ENCODE peak calls at places on chromosomes 13 and 19, in six cellular contexts. One of them, this sample, is unnamed.

GRCh38 chr13:97030705-97031452 is 36.6 kb upstream of the OXGR1 start:
- DNase-seq in IMR-90: peak; percentile 61
- DNase-seq in foreskin keratinocyte: peak; percentile 27
- DNase-seq in RWPE1: peak; percentile 25
- DNase-seq in lower lobe of right lung: no peak
- DNase-seq in fibroblast of mammary gland: peak; percentile 77
- DNase-seq in this sample: no peak

GRCh38 chr13:73034901-73035300 is 23.9 kb upstream of the KLF5 start:
- DNase-seq in IMR-90: no peak
- DNase-seq in foreskin keratinocyte: no peak
- DNase-seq in RWPE1: no peak
- DNase-seq in lower lobe of right lung: no peak
- DNase-seq in fibroblast of mammary gland: no peak
- DNase-seq in this sample: no peak

GRCh38 chr19:35715981-35716734 is 1.6 kb upstream of the KMT2B start:
- DNase-seq in IMR-90: peak; percentile 30
- DNase-seq in foreskin keratinocyte: no peak
- DNase-seq in RWPE1: peak; percentile 46
- DNase-seq in lower lobe of right lung: peak; percentile 77
- DNase-seq in fibroblast of mammary gland: no peak
- DNase-seq in this sample: no peak

GRCh38 chr19:49749055-49749716 is 13.9 kb downstream of the TSKS start:
- DNase-seq in IMR-90: peak; percentile 37
- DNase-seq in foreskin keratinocyte: no peak
- DNase-seq in RWPE1: no peak
- DNase-seq in lower lobe of right lung: no peak
- DNase-seq in fibroblast of mammary gland: peak; percentile 44
- DNase-seq in this sample: no peak

GRCh38 chr13:91722267-91722884 is 324.0 kb downstream of the GPC5 start:
- DNase-seq in IMR-90: peak; percentile 18
- DNase-seq in foreskin keratinocyte: peak; percentile 24
- DNase-seq in RWPE1: peak; percentile 4
- DNase-seq in lower lobe of right lung: no peak
- DNase-seq in fibroblast of mammary gland: peak; percentile 17
- DNase-seq in this sample: no peak

GRCh38 chr13:98233127-98233526 is 56.1 kb upstream of the RNF113B start:
- DNase-seq in IMR-90: no peak
- DNase-seq in foreskin keratinocyte: no peak
- DNase-seq in RWPE1: no peak
- DNase-seq in lower lobe of right lung: no peak
- DNase-seq in fibroblast of mammary gland: no peak
- DNase-seq in this sample: no peak

GRCh38 chr13:109348514-109349340 is 437.7 kb downstream of the IRS2 start:
- DNase-seq in IMR-90: peak; percentile 64
- DNase-seq in foreskin keratinocyte: peak; percentile 73
- DNase-seq in RWPE1: peak; percentile 58
- DNase-seq in lower lobe of right lung: no peak
- DNase-seq in fibroblast of mammary gland: peak; percentile 62
- DNase-seq in this sample: no peak

GRCh38 chr13:112532837-112533745 is 54.9 kb downstream of the TUBGCP3 start:
- DNase-seq in IMR-90: no peak
- DNase-seq in foreskin keratinocyte: no peak
- DNase-seq in RWPE1: no peak
- DNase-seq in lower lobe of right lung: no peak
- DNase-seq in fibroblast of mammary gland: no peak
- DNase-seq in this sample: no peak

GRCh38 chr13:51995677-51996551 is 15.3 kb downstream of the ATP7B start:
- DNase-seq in IMR-90: no peak
- DNase-seq in foreskin keratinocyte: no peak
- DNase-seq in RWPE1: no peak
- DNase-seq in lower lobe of right lung: no peak
- DNase-seq in fibroblast of mammary gland: no peak
- DNase-seq in this sample: no peak

GRCh38 chr13:42137856-42138537 is 89.5 kb downstream of the DGKH start:
- DNase-seq in IMR-90: peak; percentile 71
- DNase-seq in foreskin keratinocyte: peak; percentile 44
- DNase-seq in RWPE1: no peak
- DNase-seq in lower lobe of right lung: no peak
- DNase-seq in fibroblast of mammary gland: peak; percentile 62
- DNase-seq in this sample: no peak

GRCh38 chr13:35309711-35310110 is 166.8 kb downstream of the MAB21L1 start:
- DNase-seq in IMR-90: no peak
- DNase-seq in foreskin keratinocyte: no peak
- DNase-seq in RWPE1: no peak
- DNase-seq in lower lobe of right lung: no peak
- DNase-seq in fibroblast of mammary gland: no peak
- DNase-seq in this sample: no peak

GRCh38 chr19:48812094-48812929 is 1.5 kb upstream of the BCAT2 start:
- DNase-seq in IMR-90: peak; percentile 13
- DNase-seq in foreskin keratinocyte: peak; percentile 39
- DNase-seq in RWPE1: peak; percentile 87
- DNase-seq in lower lobe of right lung: peak; percentile 93
- DNase-seq in fibroblast of mammary gland: peak; percentile 59
- DNase-seq in this sample: peak; percentile 46

GRCh38 chr19:1277061-1277460 is 1.7 kb downstream of the FAM174C start:
- DNase-seq in IMR-90: no peak
- DNase-seq in foreskin keratinocyte: no peak
- DNase-seq in RWPE1: no peak
- DNase-seq in lower lobe of right lung: no peak
- DNase-seq in fibroblast of mammary gland: no peak
- DNase-seq in this sample: no peak

GRCh38 chr13:65378943-65379519 is 1851.1 kb downstream of the PCDH9 start:
- DNase-seq in IMR-90: peak; percentile 27
- DNase-seq in foreskin keratinocyte: peak; percentile 12
- DNase-seq in RWPE1: peak; percentile 1
- DNase-seq in lower lobe of right lung: no peak
- DNase-seq in fibroblast of mammary gland: peak; percentile 5
- DNase-seq in this sample: no peak

GRCh38 chr19:20482721-20483120 is 82.9 kb downstream of the ZNF737 start:
- DNase-seq in IMR-90: no peak
- DNase-seq in foreskin keratinocyte: no peak
- DNase-seq in RWPE1: no peak
- DNase-seq in lower lobe of right lung: peak; percentile 42
- DNase-seq in fibroblast of mammary gland: no peak
- DNase-seq in this sample: no peak

GRCh38 chr19:2064788-2065524 is 13.9 kb upstream of the MKNK2 start:
- DNase-seq in IMR-90: no peak
- DNase-seq in foreskin keratinocyte: no peak
- DNase-seq in RWPE1: no peak
- DNase-seq in lower lobe of right lung: no peak
- DNase-seq in fibroblast of mammary gland: no peak
- DNase-seq in this sample: no peak

DNA sequence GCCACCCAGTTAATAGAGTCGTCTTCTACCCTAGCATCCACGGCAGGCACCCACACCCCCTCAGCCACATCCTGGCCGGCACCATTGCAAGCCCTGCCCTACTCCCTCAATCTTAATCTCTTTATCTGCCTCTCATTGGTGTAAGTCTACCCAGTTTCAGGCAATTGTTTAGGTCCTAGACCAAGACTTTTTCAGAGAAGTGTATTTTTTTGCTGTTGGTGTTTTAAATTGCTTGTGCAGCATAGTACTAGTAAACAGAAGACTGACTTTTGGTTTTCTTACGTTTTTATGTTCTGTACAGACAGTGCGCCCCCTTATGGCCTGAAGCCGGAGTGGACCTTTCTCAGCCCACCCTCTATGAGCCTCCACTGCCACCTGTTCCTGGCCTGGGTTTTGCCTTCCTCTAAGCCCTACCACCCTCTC is 2.3 kb upstream of the LCP1 start:
- DNase-seq in IMR-90: no peak
- DNase-seq in foreskin keratinocyte: no peak
- DNase-seq in RWPE1: no peak
- DNase-seq in lower lobe of right lung: peak; percentile 62
- DNase-seq in fibroblast of mammary gland: peak; percentile 11
- DNase-seq in this sample: no peak
- TF ChIP-seq CTCF in IMR-90: peak; percentile 17
- TF ChIP-seq CTCF in foreskin keratinocyte: peak; percentile 53
- TF ChIP-seq CTCF in RWPE1: no peak
- TF ChIP-seq CTCF in lower lobe of right lung: peak; percentile 50
- TF ChIP-seq CTCF in fibroblast of mammary gland: peak; percentile 52
- TF ChIP-seq CTCF in this sample: no peak

GRCh38 chr13:19817106-19817505 is 34.4 kb upstream of the PSPC1 start:
- DNase-seq in IMR-90: no peak
- DNase-seq in foreskin keratinocyte: no peak
- DNase-seq in RWPE1: no peak
- DNase-seq in lower lobe of right lung: no peak
- DNase-seq in fibroblast of mammary gland: no peak
- DNase-seq in this sample: no peak

GRCh38 chr13:19817510-19818158 is 34.9 kb upstream of the PSPC1 start:
- DNase-seq in IMR-90: no peak
- DNase-seq in foreskin keratinocyte: no peak
- DNase-seq in RWPE1: no peak
- DNase-seq in lower lobe of right lung: no peak
- DNase-seq in fibroblast of mammary gland: no peak
- DNase-seq in this sample: no peak

GRCh38 chr13:19822673-19823072 is 39.9 kb upstream of the PSPC1 start:
- DNase-seq in IMR-90: no peak
- DNase-seq in foreskin keratinocyte: no peak
- DNase-seq in RWPE1: no peak
- DNase-seq in lower lobe of right lung: no peak
- DNase-seq in fibroblast of mammary gland: peak; percentile 13
- DNase-seq in this sample: no peak

DNA sequence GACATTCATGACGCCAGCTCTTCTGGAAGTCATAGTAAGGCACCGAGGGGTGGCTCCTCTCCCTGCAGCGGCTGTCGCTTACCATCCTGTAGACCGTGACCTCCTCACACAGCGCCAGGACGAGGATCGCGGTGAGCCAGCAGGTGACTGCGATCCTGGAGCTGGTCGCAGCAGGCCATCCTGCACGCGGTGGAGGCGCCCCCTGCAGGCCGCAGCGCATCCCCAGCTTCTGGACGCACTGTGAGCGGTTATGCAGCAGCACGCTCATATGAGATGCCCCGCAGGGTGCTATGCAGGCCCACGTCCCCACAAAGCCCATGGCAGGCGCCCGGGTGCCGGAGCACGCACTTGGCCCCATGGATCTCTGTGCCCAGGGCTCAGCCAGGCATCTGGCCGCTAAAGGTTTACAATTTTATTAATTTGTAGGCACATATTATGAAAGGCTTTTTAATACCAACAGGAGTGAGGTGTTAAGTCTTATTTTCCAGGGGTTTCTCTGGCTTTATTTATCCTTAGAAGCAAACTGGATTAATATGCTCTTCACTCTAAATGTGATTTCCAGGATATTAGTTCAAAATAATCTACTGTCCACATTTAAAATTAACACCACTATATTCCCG is 35.6 kb upstream of the PSPC1 start:
- DNase-seq in IMR-90: no peak
- DNase-seq in foreskin keratinocyte: peak; percentile 32
- DNase-seq in RWPE1: no peak
- DNase-seq in lower lobe of right lung: peak; percentile 84
- DNase-seq in fibroblast of mammary gland: peak; percentile 11
- DNase-seq in this sample: no peak
- TF ChIP-seq CTCF in IMR-90: peak; percentile 17
- TF ChIP-seq CTCF in foreskin keratinocyte: peak; percentile 86
- TF ChIP-seq CTCF in RWPE1: peak; percentile 45
- TF ChIP-seq CTCF in lower lobe of right lung: peak; percentile 66
- TF ChIP-seq CTCF in fibroblast of mammary gland: peak; percentile 40
- TF ChIP-seq CTCF in this sample: no peak

GRCh38 chr13:92900455-92900854 is 326.2 kb upstream of the GPC6 start:
- DNase-seq in IMR-90: no peak
- DNase-seq in foreskin keratinocyte: no peak
- DNase-seq in RWPE1: no peak
- DNase-seq in lower lobe of right lung: no peak
- DNase-seq in fibroblast of mammary gland: no peak
- DNase-seq in this sample: no peak

GRCh38 chr13:92901739-92902138 is 324.9 kb upstream of the GPC6 start:
- DNase-seq in IMR-90: no peak
- DNase-seq in foreskin keratinocyte: peak; percentile 6
- DNase-seq in RWPE1: no peak
- DNase-seq in lower lobe of right lung: no peak
- DNase-seq in fibroblast of mammary gland: no peak
- DNase-seq in this sample: no peak

GRCh38 chr13:92896842-92897241 is 329.8 kb upstream of the GPC6 start:
- DNase-seq in IMR-90: peak; percentile 21
- DNase-seq in foreskin keratinocyte: peak; percentile 73
- DNase-seq in RWPE1: peak; percentile 4
- DNase-seq in lower lobe of right lung: no peak
- DNase-seq in fibroblast of mammary gland: peak; percentile 27
- DNase-seq in this sample: no peak
- TF ChIP-seq CTCF in IMR-90: no peak
- TF ChIP-seq CTCF in foreskin keratinocyte: peak; percentile 53
- TF ChIP-seq CTCF in RWPE1: no peak
- TF ChIP-seq CTCF in lower lobe of right lung: no peak
- TF ChIP-seq CTCF in fibroblast of mammary gland: no peak
- TF ChIP-seq CTCF in this sample: no peak

DNA sequence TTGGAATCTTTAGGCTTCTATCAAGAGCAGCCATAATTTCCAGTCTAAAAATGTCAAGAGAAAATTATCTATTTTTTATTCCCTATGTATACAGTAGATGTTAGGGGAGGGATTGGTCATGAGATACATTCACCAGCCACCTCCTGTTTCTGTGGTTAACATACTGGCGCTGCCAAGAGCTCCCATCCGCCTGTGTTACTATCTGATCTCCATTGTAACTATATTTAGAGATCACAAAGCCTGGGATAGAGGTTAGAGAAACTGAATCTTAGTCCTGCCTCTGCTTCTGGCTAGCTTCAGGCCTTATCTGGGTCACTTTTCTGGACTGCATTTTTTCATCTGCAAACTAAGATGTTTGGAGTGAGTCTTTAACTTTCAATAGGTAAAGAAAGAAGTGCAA is 46.3 kb downstream of the POLR1D start:
- DNase-seq in IMR-90: no peak
- DNase-seq in foreskin keratinocyte: no peak
- DNase-seq in RWPE1: no peak
- DNase-seq in lower lobe of right lung: no peak
- DNase-seq in fibroblast of mammary gland: no peak
- DNase-seq in this sample: no peak
- TF ChIP-seq CTCF in IMR-90: no peak
- TF ChIP-seq CTCF in foreskin keratinocyte: no peak
- TF ChIP-seq CTCF in RWPE1: no peak
- TF ChIP-seq CTCF in lower lobe of right lung: no peak
- TF ChIP-seq CTCF in fibroblast of mammary gland: no peak
- TF ChIP-seq CTCF in this sample: no peak

GRCh38 chr19:33214621-33215020 is 11.0 kb downstream of the SLC7A10 start:
- DNase-seq in IMR-90: peak; percentile 35
- DNase-seq in foreskin keratinocyte: no peak
- DNase-seq in RWPE1: no peak
- DNase-seq in lower lobe of right lung: no peak
- DNase-seq in fibroblast of mammary gland: peak; percentile 23
- DNase-seq in this sample: no peak
- TF ChIP-seq CTCF in IMR-90: peak; percentile 34
- TF ChIP-seq CTCF in foreskin keratinocyte: peak; percentile 42
- TF ChIP-seq CTCF in RWPE1: no peak
- TF ChIP-seq CTCF in lower lobe of right lung: no peak
- TF ChIP-seq CTCF in fibroblast of mammary gland: peak; percentile 31
- TF ChIP-seq CTCF in this sample: no peak